ENCODE peak calls at places on chromosomes 2 and 18, in four cellular contexts. I is activated CD8-positive, alpha-beta T cell treated with anti-CD3 and anti-CD28 coated beads for 36 hours; P is AG09309; F is endothelial cell. Y is an unnamed sample.

GRCh38 chr2:33212151-33212550 is 264.3 kb upstream of the RASGRP3 start:
- DNase-seq in I (no peak), P (peak; percentile 84), F (no peak), Y (no peak)

GRCh38 chr18:4260107-4260506 is 195.0 kb downstream of the DLGAP1 start:
- DNase-seq in I (no peak), P (no peak), F (no peak), Y (no peak)

GRCh38 chr2:233387667-233388528 is 33.6 kb downstream of the DGKD start:
- DNase-seq in I (no peak), P (peak; percentile 65), F (no peak), Y (no peak)

GRCh38 chr2:121094845-121095244 is 190.2 kb downstream of the TFCP2L1 start:
- DNase-seq in I (no peak), P (no peak), F (no peak), Y (no peak)

GRCh38 chr2:36486546-36487044 is 111.4 kb downstream of the FEZ2 start:
- DNase-seq in I (no peak), P (peak; percentile 52), F (no peak), Y (no peak)

GRCh38 chr2:231640229-231640628 is 47.6 kb downstream of the TEX44 start:
- DNase-seq in I (no peak), P (no peak), F (no peak), Y (no peak)

GRCh38 chr2:195498176-195498575 is 158.8 kb upstream of the SLC39A10 start:
- DNase-seq in I (peak; percentile 76), P (no peak), F (peak; percentile 34), Y (peak; percentile 83)

GRCh38 chr2:96906719-96907404 is 37.0 kb upstream of the SEMA4C start:
- DNase-seq in I (no peak), P (no peak), F (no peak), Y (peak; percentile 85)

GRCh38 chr2:48169066-48169724 is 262.9 kb upstream of the FBXO11 start:
- DNase-seq in I (no peak), P (no peak), F (no peak), Y (no peak)

GRCh38 chr2:136305517-136306192 is 187.7 kb upstream of the CXCR4 start:
- DNase-seq in I (peak; percentile 87), P (no peak), F (no peak), Y (no peak)

GRCh38 chr2:205438241-205438640 is 244.1 kb upstream of the NRP2 start:
- DNase-seq in I (no peak), P (no peak), F (no peak), Y (no peak)

GRCh38 chr2:120133572-120134244 is 89.5 kb downstream of the TMEM185B start:
- DNase-seq in I (no peak), P (no peak), F (no peak), Y (peak; percentile 56)

GRCh38 chr2:19198376-19198775 is 160.0 kb downstream of the OSR1 start:
- DNase-seq in I (no peak), P (no peak), F (no peak), Y (no peak)

GRCh38 chr2:36476411-36476810 is 120.8 kb downstream of the CRIM1 start:
- DNase-seq in I (no peak), P (no peak), F (no peak), Y (no peak)

GRCh38 chr2:129791651-129792050 is 187.8 kb upstream of the RAB6C start:
- DNase-seq in I (no peak), P (no peak), F (no peak), Y (no peak)

GRCh38 chr2:129796216-129796615 is 183.2 kb upstream of the RAB6C start:
- DNase-seq in I (no peak), P (no peak), F (no peak), Y (peak; percentile 17)

GRCh38 chr2:129794517-129794916 is 184.9 kb upstream of the RAB6C start:
- DNase-seq in I (no peak), P (no peak), F (no peak), Y (peak; percentile 41)

GRCh38 chr2:129793326-129793955 is 186.0 kb upstream of the RAB6C start:
- DNase-seq in I (no peak), P (no peak), F (no peak), Y (no peak)

GRCh38 chr2:129794116-129794515 is 185.3 kb upstream of the RAB6C start:
- DNase-seq in I (no peak), P (no peak), F (no peak), Y (no peak)
- TF ChIP-seq CTCF in I (no peak), P (no peak), F (no peak), Y (peak; percentile 31)

GRCh38 chr2:61911510-61911909 is 6.0 kb downstream of the COMMD1 start:
- DNase-seq in I (peak; percentile 22), P (no peak), F (no peak), Y (peak; percentile 58)

GRCh38 chr2:61905372-61906186 is at the start of gene COMMD1:
- DNase-seq in I (peak; percentile 91), P (no peak), F (peak; percentile 75), Y (peak; percentile 91)

GRCh38 chr2:61906187-61906470 is 655 bp downstream of the COMMD1 start:
- DNase-seq in I (no peak), P (no peak), F (no peak), Y (no peak)

GRCh38 chr2:61910603-61911002 is 5.1 kb downstream of the COMMD1 start:
- DNase-seq in I (no peak), P (no peak), F (no peak), Y (no peak)
- TF ChIP-seq CTCF in I (no peak), P (peak; percentile 7), F (peak; percentile 38), Y (peak; percentile 66)

DNA sequence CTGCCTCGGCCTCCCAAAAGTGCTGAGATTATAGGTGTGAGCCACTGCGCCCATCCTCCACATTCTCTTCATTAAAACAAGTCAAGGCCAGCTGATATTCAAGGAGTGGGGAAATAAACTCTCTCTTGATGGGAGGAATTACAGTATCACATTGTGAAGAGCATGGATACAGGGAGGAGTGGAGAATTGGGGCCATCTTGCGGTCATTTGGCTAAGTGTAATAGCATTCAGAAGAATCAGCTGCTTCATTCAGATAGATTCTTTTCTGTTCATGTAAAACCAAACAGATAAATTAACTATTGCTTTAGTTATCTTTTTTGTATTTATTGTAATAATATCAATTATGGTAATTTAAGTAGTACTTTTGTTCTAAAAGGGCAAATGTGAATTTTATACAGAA is 156.3 kb downstream of the UBR3 start:
- DNase-seq in I (no peak), P (no peak), F (no peak), Y (peak; percentile 50)
- TF ChIP-seq CTCF in I (no peak), P (peak; percentile 43), F (no peak), Y (peak; percentile 66)

GRCh38 chr2:166180951-166181812 is 53.4 kb upstream of the SCN1A start:
- DNase-seq in I (peak; percentile 58), P (peak; percentile 17), F (peak; percentile 68), Y (peak; percentile 88)

GRCh38 chr2:166181813-166182154 is 54.0 kb upstream of the SCN1A start:
- DNase-seq in I (no peak), P (no peak), F (no peak), Y (no peak)

GRCh38 chr2:166173263-166173662 is 45.4 kb upstream of the SCN1A start:
- DNase-seq in I (no peak), P (no peak), F (no peak), Y (no peak)

GRCh38 chr2:166184789-166185188 is 57.0 kb upstream of the SCN1A start:
- DNase-seq in I (no peak), P (no peak), F (no peak), Y (no peak)

GRCh38 chr2:166179201-166179600 is 51.4 kb upstream of the SCN1A start:
- DNase-seq in I (no peak), P (no peak), F (no peak), Y (no peak)
- TF ChIP-seq CTCF in I (no peak), P (no peak), F (no peak), Y (peak; percentile 44)

DNA sequence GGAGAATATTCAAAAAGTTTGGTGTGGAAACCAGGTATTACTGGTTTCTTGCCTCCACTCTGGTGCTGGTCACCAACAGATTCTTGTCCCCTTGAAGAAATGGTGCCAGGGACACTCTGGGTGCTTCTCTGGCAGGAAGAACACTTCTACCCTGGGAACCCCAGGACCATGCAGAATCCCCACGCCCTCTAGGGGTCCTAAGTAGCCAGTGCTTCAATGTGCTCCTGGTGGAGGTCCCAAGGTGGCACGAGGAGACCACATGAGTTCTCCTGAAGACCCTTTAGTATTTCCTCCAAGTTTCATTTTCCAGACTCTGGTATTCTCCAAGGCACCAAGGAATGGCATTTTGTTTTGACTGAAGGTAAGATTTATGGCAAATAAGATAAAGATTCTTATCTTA is 380.6 kb downstream of the TSN start:
- DNase-seq in I (peak; percentile 8), P (no peak), F (no peak), Y (peak; percentile 69)
- TF ChIP-seq CTCF in I (peak; percentile 18), P (peak; percentile 72), F (peak; percentile 54), Y (peak; percentile 84)

DNA sequence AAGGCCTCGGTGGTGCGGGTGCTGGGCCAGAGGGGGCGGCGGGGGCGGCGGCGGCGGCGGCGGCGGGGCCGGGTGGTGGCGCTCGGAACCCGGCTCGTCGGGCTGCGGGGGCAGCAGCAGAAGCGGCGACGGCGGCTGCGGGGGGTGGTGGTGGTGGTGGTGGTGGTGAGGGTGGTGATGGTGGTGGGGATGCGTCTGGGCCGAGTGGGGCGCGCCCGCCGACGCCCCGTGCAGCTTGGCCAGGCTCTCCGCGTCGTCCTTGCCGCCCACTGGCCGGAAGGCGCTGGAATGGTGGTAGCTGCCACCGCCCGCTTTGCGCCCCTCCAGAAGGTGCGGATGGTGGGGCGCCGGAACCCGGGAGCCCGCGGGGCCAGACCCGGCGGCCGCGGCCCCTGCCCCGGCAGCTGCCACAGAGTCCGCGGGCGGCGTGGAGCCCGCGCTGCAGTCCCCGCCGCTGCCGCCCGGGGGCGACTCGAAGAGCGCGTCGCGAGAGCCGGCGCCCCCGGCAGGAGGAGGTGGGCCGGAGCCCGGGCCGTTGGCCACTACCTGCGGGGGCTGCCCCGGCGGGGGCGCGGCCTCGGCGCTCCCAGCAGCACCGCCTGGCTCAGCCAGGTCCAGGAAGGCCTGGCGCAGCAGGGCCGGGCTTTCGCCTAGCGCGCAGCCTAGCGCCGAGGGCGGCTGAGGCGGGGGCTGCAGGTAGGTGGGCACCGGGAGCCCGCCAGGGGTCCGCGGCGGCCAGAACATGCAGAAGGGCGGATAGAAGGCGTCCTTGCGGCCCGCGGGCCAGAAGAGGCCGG is 4.2 kb downstream of the SKOR2 start:
- DNase-seq in I (peak; percentile 5), P (no peak), F (peak; percentile 76), Y (peak; percentile 89)
- TF ChIP-seq CTCF in I (peak; percentile 59), P (no peak), F (peak; percentile 87), Y (peak; percentile 81)

GRCh38 chr2:171387052-171387451 is 46.7 kb downstream of the METTL8 start:
- DNase-seq in I (no peak), P (no peak), F (no peak), Y (peak; percentile 54)
- TF ChIP-seq CTCF in I (no peak), P (no peak), F (no peak), Y (no peak)

DNA sequence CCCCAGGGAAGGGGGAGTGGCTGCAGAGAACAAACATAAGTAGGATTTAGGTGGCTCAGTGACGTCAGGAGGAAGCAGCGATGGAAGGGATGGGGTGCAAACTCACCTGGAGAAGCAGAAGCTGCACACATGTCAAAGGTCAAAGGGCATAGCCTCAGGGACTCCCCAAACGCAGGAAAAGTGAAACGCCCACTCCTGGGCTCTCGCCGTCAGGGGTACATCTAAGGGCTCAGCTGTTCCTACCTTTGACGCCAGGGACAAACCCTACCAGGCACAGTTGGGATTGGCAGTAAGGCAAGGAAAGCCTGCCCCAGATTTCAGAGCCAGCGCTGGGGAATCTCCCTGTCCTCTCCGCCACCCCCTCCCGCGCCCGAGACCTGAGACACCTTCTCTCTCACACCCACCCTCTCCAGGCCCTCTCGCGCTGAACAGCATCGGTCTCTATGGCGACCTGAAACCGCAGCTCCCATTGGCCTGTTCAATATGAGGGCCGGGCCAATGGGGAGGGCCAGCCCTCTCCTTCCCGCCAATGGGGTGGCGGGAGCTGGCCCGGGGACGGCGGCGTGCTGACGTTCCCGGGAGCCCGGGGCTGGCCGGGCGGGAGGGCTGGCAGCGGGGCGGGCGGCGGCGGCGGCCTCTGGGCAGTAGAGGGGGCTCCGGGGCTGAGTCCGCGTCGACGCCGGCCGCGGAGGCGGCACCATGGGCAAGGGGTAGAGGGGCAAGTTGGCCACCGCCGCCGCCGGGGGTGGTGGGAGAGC is at the start of the genes CCDC148 and PKP4:
- DNase-seq in I (peak; percentile 94), P (peak; percentile 55), F (peak; percentile 92), Y (peak; percentile 97)
- TF ChIP-seq CTCF in I (no peak), P (no peak), F (no peak), Y (peak; percentile 33)